ENCODE peak calls at places on chromosomes 11 and 22, in ten cellular contexts. C, L, I, G, E, W, Q, H, D and S are unnamed samples.

GRCh38 chr11:124798991-124799383 is 1.2 kb downstream of the MSANTD2 start:
- DNase-seq in C (no peak), W (peak), G (no peak), L (no peak), E (no peak), H (peak), D (peak), I (no peak), Q (no peak), S (no peak)

GRCh38 chr11:15268598-15268997 is 153.9 kb downstream of the INSC start:
- DNase-seq in Q (no peak), H (no peak), W (no peak), C (no peak), E (no peak), D (no peak), I (no peak), L (no peak), G (no peak), S (no peak)

GRCh38 chr11:61158691-61159381 is 2.4 kb downstream of the VPS37C start:
- DNase-seq in Q (no peak), L (peak), H (peak), C (no peak), W (peak), I (no peak), G (no peak), E (no peak), D (peak), S (no peak)

GRCh38 chr11:67563354-67564114 is 20.1 kb upstream of the GSTP1 start:
- DNase-seq in I (no peak), E (no peak), G (no peak), D (peak), H (peak), L (no peak), W (peak), Q (no peak), C (no peak), S (no peak)

GRCh38 chr11:47186937-47187681 is 875 bp upstream of the PACSIN3 start:
- DNase-seq in W (peak), C (peak), L (no peak), I (peak), E (peak), H (peak), Q (peak), G (peak), D (no peak), S (peak)

GRCh38 chr11:8290122-8290810 is 26.6 kb upstream of the LMO1 start:
- DNase-seq in Q (no peak), H (no peak), W (no peak), G (peak), L (peak), C (no peak), I (no peak), E (no peak), D (no peak), S (peak)

GRCh38 chr11:115506909-115507649 is 2.9 kb upstream of the CADM1 start:
- DNase-seq in G (no peak), L (no peak), Q (no peak), H (no peak), D (no peak), I (no peak), W (no peak), E (no peak), C (no peak), S (no peak)

GRCh38 chr11:120217941-120218694 is 7.3 kb downstream of the OAF start:
- DNase-seq in H (no peak), G (no peak), C (no peak), L (peak), D (no peak), E (peak), W (no peak), I (no peak), Q (no peak), S (no peak)

GRCh38 chr11:128297111-128297651 is 290.2 kb downstream of the ETS1 start:
- DNase-seq in L (peak), Q (no peak), H (no peak), E (no peak), I (no peak), D (peak), C (no peak), G (no peak), W (no peak), S (no peak)

GRCh38 chr22:37804502-37804885 is 3.2 kb upstream of the GCAT start:
- DNase-seq in I (no peak), D (no peak), L (no peak), C (no peak), W (no peak), H (no peak), G (no peak), Q (no peak), E (no peak), S (no peak)

GRCh38 chr11:66864924-66865697 is 8.2 kb downstream of the LRFN4 start:
- DNase-seq in L (no peak), I (no peak), G (no peak), E (no peak), Q (no peak), D (no peak), W (no peak), H (no peak), C (no peak), S (no peak)

GRCh38 chr22:26462051-26462450 is 21.5 kb downstream of the HPS4 start:
- DNase-seq in C (no peak), W (no peak), E (no peak), I (no peak), Q (no peak), D (no peak), H (no peak), G (no peak), L (no peak), S (no peak)

GRCh38 chr22:29615705-29616104 is 12.3 kb downstream of the NF2 start:
- DNase-seq in I (no peak), L (no peak), E (no peak), D (no peak), H (no peak), W (no peak), C (no peak), Q (no peak), G (no peak), S (no peak)

GRCh38 chr11:6260207-6260726 is 629 bp downstream of the CCKBR start:
- DNase-seq in E (no peak), H (no peak), L (no peak), C (no peak), I (no peak), Q (no peak), D (no peak), W (no peak), G (no peak), S (no peak)

GRCh38 chr22:17105143-17106129 is 15.7 kb downstream of the TMEM121B start:
- DNase-seq in C (no peak), G (no peak), H (no peak), W (no peak), L (no peak), Q (no peak), E (no peak), I (no peak), D (no peak), S (no peak)

GRCh38 chr22:25643232-25644000 is 78.9 kb downstream of the GRK3 start:
- DNase-seq in L (no peak), Q (no peak), I (no peak), G (no peak), W (no peak), H (no peak), D (no peak), E (no peak), C (no peak), S (no peak)

GRCh38 chr22:48316876-48317250 is 1510.8 kb downstream of the BRD1 start:
- DNase-seq in G (no peak), L (no peak), C (no peak), Q (no peak), I (no peak), W (no peak), H (no peak), E (no peak), D (no peak), S (peak)

GRCh38 chr11:36726420-36726819 is 128.4 kb upstream of the RAG2 start:
- DNase-seq in W (no peak), Q (no peak), I (no peak), E (no peak), H (no peak), D (no peak), C (no peak), G (no peak), L (no peak), S (no peak)

GRCh38 chr11:12276831-12277475 is 100.4 kb upstream of the PARVA start:
- DNase-seq in L (no peak), H (no peak), W (no peak), E (no peak), G (no peak), Q (no peak), D (no peak), I (no peak), C (no peak), S (no peak)

GRCh38 chr11:47154738-47155570 is 21.7 kb downstream of the ARFGAP2 start:
- DNase-seq in Q (no peak), E (no peak), I (no peak), W (no peak), H (no peak), L (no peak), G (no peak), C (no peak), D (no peak), S (peak)

GRCh38 chr11:70755410-70756158 is 357.3 kb downstream of the CTTN start:
- DNase-seq in W (peak), C (peak), Q (peak), E (peak), L (peak), H (peak), G (peak), I (peak), D (peak), S (peak)

GRCh38 chr11:114314096-114314495 is 17.9 kb downstream of the NNMT start:
- DNase-seq in L (no peak), C (no peak), H (no peak), E (no peak), W (no peak), Q (no peak), G (no peak), I (no peak), D (no peak), S (no peak)

GRCh38 chr11:47342036-47342803 is 10.3 kb downstream of the MYBPC3 start:
- DNase-seq in D (no peak), W (no peak), G (no peak), C (no peak), I (no peak), E (no peak), H (no peak), Q (no peak), L (no peak), S (no peak)